ENCODE peak calls at places on chromosomes 6 and 20, in five cellular contexts. P is stomach; B is CD8-positive, alpha-beta memory T cell; S is kidney; J is lower leg skin. Y is an unnamed sample.

GRCh38 chr6:79713701-79714322 is 82.7 kb downstream of the SH3BGRL2 start:
- DNase-seq in P (peak; percentile 35), B (no peak), S (no peak), J (no peak), Y (peak; percentile 37)

GRCh38 chr6:3825331-3825831 is 23.8 kb upstream of the FAM50B start:
- DNase-seq in P (peak; percentile 49), B (no peak), S (no peak), J (peak; percentile 93), Y (no peak)

GRCh38 chr6:56683882-56684281 is 41.2 kb upstream of the DST start:
- DNase-seq in P (no peak), B (no peak), S (no peak), J (no peak), Y (no peak)

GRCh38 chr20:34010405-34010895 is 16.7 kb downstream of the RALY start:
- DNase-seq in P (no peak), B (no peak), S (no peak), J (no peak), Y (no peak)

GRCh38 chr6:70149209-70149788 is 153.6 kb downstream of the COL9A1 start:
- DNase-seq in P (no peak), B (no peak), S (no peak), J (no peak), Y (no peak)

GRCh38 chr6:18545726-18546125 is 158.6 kb downstream of the RNF144B start:
- DNase-seq in P (no peak), B (no peak), S (no peak), J (no peak), Y (no peak)

GRCh38 chr6:166474721-166475565 is 92.2 kb upstream of the MPC1 start:
- DNase-seq in P (no peak), B (no peak), S (peak; percentile 57), J (no peak), Y (no peak)

GRCh38 chr6:150720774-150721233 is 121.1 kb downstream of the PLEKHG1 start:
- DNase-seq in P (no peak), B (no peak), S (no peak), J (no peak), Y (no peak)

GRCh38 chr20:40953856-40954255 is 74.8 kb upstream of the TOP1 start:
- DNase-seq in P (no peak), B (no peak), S (no peak), J (no peak), Y (no peak)

GRCh38 chr6:8535505-8535904 is 100.2 kb upstream of the SLC35B3 start:
- DNase-seq in P (no peak), B (no peak), S (no peak), J (no peak), Y (no peak)

GRCh38 chr6:36368921-36369880 is 18.3 kb downstream of the ETV7 start:
- DNase-seq in P (no peak), B (no peak), S (no peak), J (no peak), Y (no peak)

GRCh38 chr6:109922851-109923250 is 55.3 kb upstream of the GPR6 start:
- DNase-seq in P (no peak), B (no peak), S (no peak), J (peak; percentile 2), Y (no peak)

DNA sequence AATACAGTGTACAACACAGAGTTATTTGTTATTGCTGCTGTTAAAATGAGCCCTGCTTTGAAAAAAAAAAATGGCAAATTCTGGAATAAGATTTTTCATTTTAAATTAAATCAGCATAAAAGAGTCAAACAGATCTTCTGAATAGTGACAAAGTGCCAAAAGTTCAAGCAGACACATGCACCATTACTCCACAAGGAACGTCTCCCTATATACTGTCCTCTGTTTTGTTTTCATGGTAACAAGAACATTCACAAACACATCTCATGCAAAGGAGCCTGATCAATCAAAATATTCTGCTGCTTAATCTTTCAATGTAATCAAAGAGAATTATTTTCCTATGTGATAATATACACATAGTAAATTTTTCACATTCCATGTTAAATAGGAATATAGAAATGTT is 2.7 kb downstream of the HIVEP2 start:
- DNase-seq in P (no peak), B (no peak), S (no peak), J (no peak), Y (no peak)
- H3K4me3 ChIP-seq in P (no peak overlapping the region), B (peak overlapping the region; percentile 79), S (no peak overlapping the region), J (no peak overlapping the region), Y (no peak overlapping the region)

GRCh38 chr6:11042750-11043551 is 1.2 kb downstream of the ELOVL2 start:
- DNase-seq in P (no peak), B (no peak), S (no peak), J (no peak), Y (no peak)
- H3K4me3 ChIP-seq in P (peak overlapping the region; percentile 88), B (no peak overlapping the region), S (no peak overlapping the region), J (no peak overlapping the region), Y (no peak overlapping the region)

GRCh38 chr20:36435799-36436541 is 105.3 kb upstream of the MYL9 start:
- DNase-seq in P (peak; percentile 90), B (peak; percentile 73), S (peak; percentile 89), J (peak; percentile 93), Y (peak; percentile 37)
- H3K4me3 ChIP-seq in P (peak overlapping the region; percentile 35), B (no peak overlapping the region), S (no peak overlapping the region), J (no peak overlapping the region), Y (no peak overlapping the region)

GRCh38 chr20:49634116-49634515 is 66.2 kb upstream of the PTGIS start:
- DNase-seq in P (no peak), B (no peak), S (no peak), J (no peak), Y (no peak)

GRCh38 chr20:49631856-49632418 is 64.0 kb upstream of the PTGIS start:
- DNase-seq in P (no peak), B (no peak), S (no peak), J (no peak), Y (no peak)

GRCh38 chr20:49635171-49635570 is 67.2 kb upstream of the PTGIS start:
- DNase-seq in P (no peak), B (no peak), S (peak; percentile 88), J (no peak), Y (no peak)

GRCh38 chr20:49633023-49633422 is 65.1 kb upstream of the PTGIS start:
- DNase-seq in P (no peak), B (no peak), S (no peak), J (no peak), Y (no peak)

DNA sequence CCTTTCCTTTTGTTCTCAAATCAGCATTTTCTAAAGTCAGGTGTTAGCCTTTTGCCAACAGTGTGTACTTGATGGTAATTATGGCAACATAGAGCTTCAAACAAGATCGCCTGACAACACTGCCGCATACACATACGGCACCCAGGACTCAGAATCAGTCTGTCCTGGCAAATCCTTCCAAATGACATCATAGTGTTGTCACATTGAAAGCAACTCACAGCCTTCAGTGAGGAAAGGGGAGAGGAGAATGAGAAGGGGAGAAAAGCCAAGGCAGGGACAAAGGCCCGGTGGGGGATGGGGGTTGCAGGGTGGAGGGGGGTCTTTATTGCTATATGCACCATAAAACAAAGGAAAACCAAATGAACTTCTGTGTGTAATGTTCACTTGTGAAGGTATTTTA is 65.7 kb upstream of the PTGIS start:
- DNase-seq in P (no peak), B (no peak), S (no peak), J (no peak), Y (no peak)
- H3K4me3 ChIP-seq in P (no peak overlapping the region), B (no peak overlapping the region), S (no peak overlapping the region), J (no peak overlapping the region), Y (no peak overlapping the region)

GRCh38 chr20:23085415-23086055 is 589 bp downstream of the CD93 start:
- DNase-seq in P (no peak), B (no peak), S (no peak), J (no peak), Y (no peak)

GRCh38 chr20:23083553-23084220 is 2.4 kb downstream of the CD93 start:
- DNase-seq in P (no peak), B (no peak), S (no peak), J (no peak), Y (no peak)

GRCh38 chr20:23086056-23086551 is at the start of gene CD93:
- DNase-seq in P (no peak), B (no peak), S (peak; percentile 80), J (peak; percentile 86), Y (peak; percentile 45)

GRCh38 chr20:23084282-23084844 is 1.8 kb downstream of the CD93 start:
- DNase-seq in P (no peak), B (no peak), S (no peak), J (peak; percentile 84), Y (no peak)

DNA sequence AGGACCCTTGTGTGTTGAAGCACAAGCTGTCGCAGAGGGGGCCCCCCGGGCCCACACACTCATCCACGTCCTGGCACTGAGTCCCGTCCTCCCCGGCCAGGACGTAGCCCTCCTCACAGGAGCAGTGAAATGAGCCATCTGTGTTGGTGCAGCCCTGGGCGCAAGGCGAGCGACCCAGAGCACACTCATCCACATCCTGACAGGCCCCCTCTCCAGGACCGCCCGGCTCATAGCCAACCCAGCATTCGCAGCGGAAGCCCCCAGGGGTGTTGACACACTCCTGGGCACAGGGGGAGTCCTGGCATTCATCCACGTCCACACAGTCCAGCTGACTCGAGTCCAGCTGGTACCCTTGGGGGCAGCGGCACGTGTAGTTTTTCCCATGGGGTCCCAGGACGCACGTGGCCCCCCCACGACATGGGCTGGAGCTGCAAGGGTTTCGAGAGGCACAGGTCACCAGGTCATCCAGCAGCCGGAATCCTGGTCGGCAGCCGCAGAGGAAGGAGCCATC is 1.2 kb downstream of the CD93 start:
- DNase-seq in P (no peak), B (no peak), S (no peak), J (peak; percentile 82), Y (no peak)
- H3K4me3 ChIP-seq in P (peak overlapping the region; percentile 42), B (no peak overlapping the region), S (peak overlapping the region; percentile 32), J (no peak overlapping the region), Y (no peak overlapping the region)

DNA sequence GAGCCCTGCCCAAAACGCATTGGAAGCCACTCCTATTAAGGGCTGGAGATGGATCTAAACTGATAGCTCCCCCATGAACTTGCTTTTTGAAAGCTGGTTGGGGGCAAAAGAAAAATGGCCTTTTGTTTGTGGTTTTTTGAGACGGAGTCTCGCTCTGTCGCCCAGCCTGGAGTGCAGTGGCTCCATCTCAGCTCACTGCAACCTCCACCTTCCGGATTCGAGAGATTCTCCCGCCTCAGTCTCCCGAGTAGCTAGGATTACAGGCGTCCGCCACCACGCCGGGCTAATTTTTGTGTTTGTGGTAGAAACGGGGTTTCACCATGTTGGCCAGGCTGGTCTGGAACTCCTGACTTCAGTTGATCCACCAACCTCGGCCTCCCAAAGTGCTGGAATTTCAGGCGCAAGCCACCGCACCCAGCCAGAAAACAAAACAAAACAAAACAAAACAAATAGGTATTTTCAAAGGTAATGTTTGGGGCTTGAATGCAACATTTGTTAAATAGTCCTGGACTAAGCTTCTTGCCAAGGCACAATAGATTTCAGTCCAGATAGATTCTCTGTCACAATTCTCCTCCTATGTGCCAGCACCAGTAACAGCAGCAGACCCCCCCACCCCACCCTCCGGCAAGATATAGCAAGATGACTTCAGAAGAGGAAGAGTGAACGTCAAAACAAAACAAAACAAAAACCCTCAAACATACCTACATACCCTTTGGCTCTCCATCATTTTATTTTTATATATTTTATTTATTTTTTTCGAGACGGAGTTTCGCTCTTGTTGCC is 26.5 kb upstream of the ABT1 start:
- DNase-seq in P (no peak), B (no peak), S (no peak), J (no peak), Y (no peak)
- H3K4me3 ChIP-seq in P (no peak overlapping the region), B (no peak overlapping the region), S (no peak overlapping the region), J (no peak overlapping the region), Y (no peak overlapping the region)

GRCh38 chr6:144335914-144336313 is 50.8 kb downstream of the UTRN start:
- DNase-seq in P (no peak), B (no peak), S (no peak), J (no peak), Y (no peak)

GRCh38 chr6:144331610-144332009 is 46.5 kb downstream of the UTRN start:
- DNase-seq in P (no peak), B (no peak), S (no peak), J (no peak), Y (no peak)

GRCh38 chr6:144332177-144332576 is 47.0 kb downstream of the UTRN start:
- DNase-seq in P (no peak), B (no peak), S (no peak), J (no peak), Y (no peak)

GRCh38 chr6:144335315-144335861 is 50.3 kb downstream of the UTRN start:
- DNase-seq in P (no peak), B (no peak), S (no peak), J (no peak), Y (no peak)

GRCh38 chr6:144334150-144334708 is 49.1 kb downstream of the UTRN start:
- DNase-seq in P (no peak), B (peak; percentile 59), S (peak; percentile 78), J (no peak), Y (peak; percentile 84)
- H3K4me3 ChIP-seq in P (no peak overlapping the region), B (peak overlapping the region; percentile 70), S (peak overlapping the region; percentile 32), J (no peak overlapping the region), Y (peak overlapping the region; percentile 51)